ENCODE peak calls at places on chromosome 17, in five cellular contexts. A is transverse colon, C is colonic mucosa, N is AG10803, I is GM12865. H is an unnamed sample.

GRCh38 chr17:35129154-35129972 is 7.9 kb downstream of the FNDC8 start:
- DNase-seq in A (no peak), C (no peak), N (peak; percentile 40), I (no peak), H (no peak)

GRCh38 chr17:42067371-42068180 is 17.2 kb upstream of the C17orf113 start:
- DNase-seq in A (peak; percentile 77), C (peak; percentile 81), N (peak; percentile 24), I (peak; percentile 65), H (peak; percentile 65)

GRCh38 chr17:39225974-39226683 is 384 bp upstream of the STAC2 start:
- DNase-seq in A (peak; percentile 46), C (peak; percentile 61), N (no peak), I (no peak), H (no peak)

GRCh38 chr17:45136846-45137560 is 1.5 kb downstream of the ACBD4 start:
- DNase-seq in A (no peak), C (no peak), N (no peak), I (no peak), H (no peak)

GRCh38 chr17:43882761-43883415 is 24.4 kb downstream of the MPP2 start:
- DNase-seq in A (no peak), C (no peak), N (no peak), I (no peak), H (no peak)

GRCh38 chr17:68509151-68510057 is 2.8 kb upstream of the PRKAR1A start:
- DNase-seq in A (peak; percentile 58), C (peak; percentile 58), N (no peak), I (peak; percentile 55), H (no peak)

GRCh38 chr17:29884995-29885394 is 45.0 kb downstream of the SSH2 start:
- DNase-seq in A (no peak), C (no peak), N (no peak), I (no peak), H (no peak)

GRCh38 chr17:17216236-17216635 is 10.1 kb upstream of the PLD6 start:
- DNase-seq in A (no peak), C (no peak), N (no peak), I (no peak), H (no peak)

GRCh38 chr17:47176438-47176837 is 12.7 kb downstream of the CDC27 start:
- DNase-seq in A (no peak), C (no peak), N (no peak), I (no peak), H (no peak)

GRCh38 chr17:41835800-41836549 is at the start of gene NT5C3B:
- DNase-seq in A (peak; percentile 66), C (peak; percentile 53), N (peak; percentile 46), I (peak; percentile 58), H (peak; percentile 35)

GRCh38 chr17:76707985-76708807 is 2.6 kb downstream of the MXRA7 start:
- DNase-seq in A (no peak), C (no peak), N (no peak), I (no peak), H (no peak)

GRCh38 chr17:37506678-37507077 is 17.0 kb downstream of the DUSP14 start:
- DNase-seq in A (no peak), C (no peak), N (no peak), I (peak; percentile 56), H (no peak)

GRCh38 chr17:33674685-33675084 is 381.6 kb upstream of the ASIC2 start:
- DNase-seq in A (peak; percentile 46), C (peak; percentile 50), N (peak; percentile 62), I (peak; percentile 70), H (peak; percentile 21)

GRCh38 chr17:2029911-2030778 is at the start of gene DPH1:
- DNase-seq in A (peak; percentile 89), C (peak; percentile 92), N (peak; percentile 89), I (peak; percentile 91), H (peak; percentile 76)

GRCh38 chr17:73747221-73748002 is 103.2 kb upstream of the SDK2 start:
- DNase-seq in A (no peak), C (peak; percentile 21), N (no peak), I (no peak), H (no peak)

GRCh38 chr17:78559749-78560368 is 17.3 kb downstream of the DNAH17 start:
- DNase-seq in A (no peak), C (no peak), N (no peak), I (no peak), H (no peak)
- TF ChIP-seq CTCF in A (no peak), C (peak; percentile 20), N (no peak), I (no peak), H (no peak)

GRCh38 chr17:28247671-28248556 is 71.1 kb upstream of the TMEM97 start:
- DNase-seq in A (no peak), C (no peak), N (no peak), I (no peak), H (no peak)
- TF ChIP-seq CTCF in A (no peak), C (no peak), N (no peak), I (no peak), H (no peak)

GRCh38 chr17:71084838-71085237 is 915.5 kb downstream of the KCNJ2 start:
- DNase-seq in A (no peak), C (no peak), N (no peak), I (no peak), H (no peak)

GRCh38 chr17:71081666-71082065 is 912.3 kb downstream of the KCNJ2 start:
- DNase-seq in A (no peak), C (no peak), N (no peak), I (no peak), H (no peak)

GRCh38 chr17:71080937-71081336 is 911.6 kb downstream of the KCNJ2 start:
- DNase-seq in A (no peak), C (no peak), N (no peak), I (no peak), H (no peak)

GRCh38 chr17:71084219-71084618 is 914.9 kb downstream of the KCNJ2 start:
- DNase-seq in A (peak; percentile 46), C (peak; percentile 51), N (peak; percentile 16), I (peak; percentile 26), H (no peak)

GRCh38 chr17:71085238-71086033 is 916.1 kb downstream of the KCNJ2 start:
- DNase-seq in A (peak; percentile 14), C (peak; percentile 22), N (peak; percentile 16), I (peak; percentile 34), H (no peak)
- TF ChIP-seq CTCF in A (no peak), C (peak; percentile 28), N (peak; percentile 44), I (peak; percentile 37), H (no peak)

DNA sequence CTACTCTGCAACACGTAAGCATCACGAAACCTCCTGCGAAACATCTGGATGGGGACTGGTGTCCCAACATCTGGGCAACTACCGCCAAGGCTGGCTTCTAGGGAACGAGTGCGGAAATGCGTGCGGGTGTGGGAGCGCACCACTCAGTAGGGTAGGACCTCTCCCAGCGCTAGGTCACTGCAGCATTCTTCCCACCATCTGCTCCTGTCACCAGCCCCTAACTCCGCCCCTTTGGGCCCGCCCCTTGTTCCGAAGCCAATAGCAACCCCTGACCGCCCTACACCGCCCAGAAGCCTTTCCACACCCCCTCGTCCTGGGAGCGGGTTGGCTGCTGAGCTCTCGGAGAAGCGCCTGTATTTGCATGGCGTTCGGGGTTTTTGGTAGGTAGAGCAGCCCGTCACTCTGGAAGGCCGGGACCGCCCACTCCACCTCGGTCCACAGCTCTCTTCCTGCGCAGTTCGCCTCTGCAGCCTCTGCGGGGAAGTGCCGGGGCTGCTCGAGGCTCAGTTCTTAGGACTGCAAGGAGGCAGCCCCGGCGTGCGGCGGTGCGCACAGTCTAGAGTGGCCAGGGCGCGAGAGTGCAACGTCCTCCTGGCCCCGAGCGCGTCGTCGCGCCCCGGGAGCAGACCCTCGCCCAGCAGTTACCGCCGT is at the start of gene HS3ST3B1:
- DNase-seq in A (peak; percentile 94), C (peak; percentile 98), N (peak; percentile 100), I (peak; percentile 87), H (peak; percentile 99)
- TF ChIP-seq CTCF in A (peak; percentile 55), C (no peak), N (peak; percentile 16), I (no peak), H (no peak)

H was measured in natural killer cell.